ENCODE peak calls at places on chromosome 6, in five cellular contexts. H is progenitor cell of endocrine pancreas; Z is amygdala; V is tibial nerve; S is stimulated activated CD8-positive, alpha-beta memory T cell treated with anti-CD3 and anti-CD28 coated beads, Interleukin-4, amount 100 ng/mL, for 1 hour. G is an unnamed sample.

GRCh38 chr6:93417421-93417996 is 1.9 kb downstream of the EPHA7 start:
- DNase-seq in H (no peak), Z (peak; percentile 18), V (no peak), S (no peak), G (no peak)

GRCh38 chr6:24520929-24521546 is 26.3 kb downstream of the ALDH5A1 start:
- DNase-seq in H (no peak), Z (no peak), V (no peak), S (no peak), G (no peak)

GRCh38 chr6:153031335-153031955 is 28.9 kb upstream of the MTRF1L start:
- DNase-seq in H (no peak), Z (no peak), V (no peak), S (no peak), G (no peak)

GRCh38 chr6:11952291-11952690 is 59.8 kb upstream of the HIVEP1 start:
- DNase-seq in H (no peak), Z (no peak), V (no peak), S (no peak), G (no peak)

GRCh38 chr6:1654095-1654494 is 44.4 kb downstream of the FOXC1 start:
- DNase-seq in H (no peak), Z (no peak), V (no peak), S (no peak), G (no peak)

GRCh38 chr6:39074486-39074885 is 25.9 kb downstream of the GLP1R start:
- DNase-seq in H (no peak), Z (no peak), V (no peak), S (no peak), G (no peak)

GRCh38 chr6:5599112-5599511 is 337.8 kb downstream of the FARS2 start:
- DNase-seq in H (no peak), Z (no peak), V (no peak), S (no peak), G (no peak)

GRCh38 chr6:161139766-161140553 is 133.9 kb downstream of the AGPAT4 start:
- DNase-seq in H (no peak), Z (no peak), V (no peak), S (no peak), G (no peak)

GRCh38 chr6:105499928-105500327 is 97.0 kb upstream of the PREP start:
- DNase-seq in H (no peak), Z (no peak), V (no peak), S (no peak), G (no peak)

GRCh38 chr6:46353450-46353998 is 137.7 kb downstream of the RCAN2 start:
- DNase-seq in H (no peak), Z (no peak), V (no peak), S (no peak), G (no peak)

GRCh38 chr6:29926795-29927427 is 15.4 kb upstream of the HLA-A start:
- DNase-seq in H (no peak), Z (peak; percentile 54), V (peak; percentile 44), S (no peak), G (peak; percentile 42)

G was measured in esophagus squamous epithelium.